ENCODE peak calls at places on chromosomes 2 and 18, in eight cellular contexts. W is A549, P is HCT116, F is HepG2, K is SK-N-SH, N is K562, J is GM12878, H is GM23338. V is an unnamed sample.

GRCh38 chr18:66749030-66749429 is 145.1 kb upstream of the CDH19 start:
- DNase-seq in J (no peak), N (no peak), W (peak), P (no peak), F (peak), H (peak), K (peak), V (no peak)

GRCh38 chr2:112794131-112794733 is 9.9 kb upstream of the IL1A start:
- DNase-seq in N (peak), J (no peak), H (no peak), K (no peak), W (peak), F (peak), P (peak), V (peak)

GRCh38 chr18:38359258-38359657 is 793.7 kb upstream of the CELF4 start:
- DNase-seq in P (no peak), K (no peak), W (no peak), N (no peak), F (no peak), J (no peak), H (no peak), V (no peak)

GRCh38 chr18:49249523-49249922 is 210.9 kb downstream of the DYM start:
- DNase-seq in J (no peak), N (no peak), H (no peak), F (no peak), K (no peak), W (peak), P (no peak), V (peak)

GRCh38 chr18:49725809-49726514 is 87.4 kb downstream of the ACAA2 start:
- DNase-seq in K (peak), N (peak), W (peak), J (no peak), P (peak), F (peak), H (peak), V (no peak)

GRCh38 chr2:26054598-26055348 is 20.9 kb downstream of the RAB10 start:
- DNase-seq in N (no peak), K (no peak), J (no peak), W (no peak), P (no peak), H (no peak), F (no peak), V (no peak)

GRCh38 chr2:11214770-11215169 is 59.5 kb downstream of the SLC66A3 start:
- DNase-seq in W (no peak), K (peak), J (no peak), P (no peak), F (no peak), N (no peak), H (no peak), V (no peak)

GRCh38 chr18:41938445-41938844 is 16.6 kb upstream of the PIK3C3 start:
- DNase-seq in N (no peak), J (no peak), K (no peak), F (no peak), W (peak), H (peak), P (no peak), V (no peak)

GRCh38 chr2:12918138-12918840 is 201.6 kb downstream of the TRIB2 start:
- DNase-seq in W (no peak), N (no peak), P (no peak), F (no peak), H (no peak), K (no peak), J (no peak), V (no peak)

GRCh38 chr18:23828426-23828825 is 139.2 kb downstream of the LAMA3 start:
- DNase-seq in K (no peak), H (no peak), W (peak), N (peak), J (no peak), F (peak), P (peak), V (peak)

GRCh38 chr2:171522804-171523338 is 597 bp downstream of the CYBRD1 start:
- DNase-seq in P (no peak), F (no peak), K (no peak), N (peak), H (peak), J (no peak), W (no peak), V (no peak)

GRCh38 chr2:234257859-234258561 is 207.5 kb downstream of the SPP2 start:
- DNase-seq in J (no peak), F (peak), K (peak), W (peak), H (peak), P (peak), N (no peak), V (no peak)

GRCh38 chr2:187906021-187906420 is 351.8 kb upstream of the TFPI start:
- DNase-seq in N (no peak), H (no peak), J (no peak), K (no peak), F (no peak), P (no peak), W (no peak), V (no peak)

GRCh38 chr2:163314712-163315111 is 421.1 kb downstream of the FIGN start:
- DNase-seq in N (no peak), W (no peak), H (no peak), J (no peak), P (no peak), F (no peak), K (no peak), V (no peak)

GRCh38 chr2:133812826-133813617 is 244.8 kb upstream of the NCKAP5 start:
- DNase-seq in W (peak), H (no peak), P (peak), F (no peak), J (no peak), K (no peak), N (no peak), V (no peak)

GRCh38 chr2:10184421-10184820 is 61.9 kb downstream of the RRM2 start:
- DNase-seq in N (no peak), P (no peak), J (no peak), H (no peak), K (peak), F (no peak), W (no peak), V (no peak)

GRCh38 chr2:19355416-19355821 is 3.0 kb downstream of the OSR1 start:
- DNase-seq in P (no peak), J (no peak), H (no peak), K (peak), W (no peak), N (no peak), F (no peak), V (no peak)

GRCh38 chr18:67525328-67526110 is 9.0 kb upstream of the DSEL start:
- DNase-seq in W (peak), F (peak), K (no peak), N (no peak), P (no peak), J (no peak), H (peak), V (no peak)

GRCh38 chr2:70645733-70646420 is 92.3 kb upstream of the TGFA start:
- DNase-seq in P (no peak), F (peak), W (peak), N (no peak), H (peak), K (peak), J (no peak), V (peak)

GRCh38 chr2:223324402-223324801 is 272.4 kb downstream of the KCNE4 start:
- DNase-seq in W (no peak), H (no peak), P (no peak), J (no peak), N (no peak), K (no peak), F (no peak), V (no peak)

GRCh38 chr18:48942086-48942485 is 8.7 kb downstream of the SMAD7 start:
- DNase-seq in P (no peak), H (no peak), F (no peak), N (no peak), W (no peak), J (no peak), K (no peak), V (no peak)

GRCh38 chr2:96856776-96857673 is 791 bp downstream of the ANKRD39 start:
- DNase-seq in P (no peak), K (no peak), N (peak), J (no peak), F (peak), H (peak), W (peak), V (peak)
- TF ChIP-seq REST in P (no peak), K (no peak), N (no peak), J (no peak), F (no peak), H (no peak), W (no peak), V (no peak)

GRCh38 chr2:3487028-3487425 is 32.3 kb downstream of the ADI1 start:
- DNase-seq in W (no peak), F (no peak), P (no peak), H (no peak), N (no peak), J (no peak), K (peak), V (no peak)
- TF ChIP-seq REST in W (no peak), F (no peak), P (no peak), H (no peak), N (no peak), J (no peak), K (no peak), V (no peak)

DNA sequence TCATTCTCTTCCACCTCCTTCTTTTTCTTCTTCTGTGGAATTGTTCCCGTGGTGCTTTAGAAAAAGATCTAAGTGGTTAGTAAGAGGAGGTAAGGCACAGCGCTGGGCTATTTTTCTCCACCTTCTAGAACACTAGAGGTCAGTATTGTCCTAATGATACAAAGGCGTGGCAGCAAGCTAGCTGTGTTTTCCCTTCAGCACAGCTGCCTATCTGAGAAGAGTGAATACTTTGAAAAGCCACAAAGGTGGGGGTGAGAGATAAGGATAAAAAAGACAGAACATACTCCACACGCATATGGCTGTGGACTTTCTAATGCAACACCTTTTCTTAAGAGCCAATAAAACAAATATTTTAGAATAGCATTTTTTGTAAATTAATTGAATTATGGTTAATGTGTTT is 2.1 kb downstream of the CNTNAP5 start:
- DNase-seq in W (peak), H (peak), P (no peak), F (peak), J (peak), N (peak), K (peak), V (peak)
- TF ChIP-seq REST in W (no peak), H (no peak), P (no peak), F (no peak), J (no peak), N (no peak), K (no peak), V (peak)

GRCh38 chr2:30628341-30628740 is 178.9 kb downstream of the CAPN13 start:
- DNase-seq in F (no peak), N (no peak), H (no peak), P (no peak), J (no peak), K (no peak), W (no peak), V (no peak)
- TF ChIP-seq REST in F (no peak), N (no peak), H (no peak), P (no peak), J (no peak), K (no peak), W (no peak), V (no peak)

GRCh38 chr18:11759456-11759855 is 70.4 kb downstream of the GNAL start:
- DNase-seq in K (no peak), N (no peak), F (no peak), W (no peak), J (no peak), P (no peak), H (no peak), V (no peak)

GRCh38 chr18:11760498-11761158 is 71.6 kb downstream of the GNAL start:
- DNase-seq in H (no peak), K (no peak), N (no peak), F (no peak), W (no peak), J (no peak), P (no peak), V (no peak)

GRCh38 chr18:11752116-11752911 is 63.2 kb downstream of the GNAL start:
- DNase-seq in W (peak), K (peak), N (peak), J (no peak), F (no peak), P (no peak), H (peak), V (no peak)

GRCh38 chr18:11761553-11761952 is 72.5 kb downstream of the GNAL start:
- DNase-seq in N (peak), F (peak), J (no peak), K (no peak), P (peak), W (peak), H (peak), V (no peak)

GRCh38 chr18:11757084-11757590 is 68.1 kb downstream of the GNAL start:
- DNase-seq in P (no peak), F (no peak), J (no peak), N (peak), W (no peak), H (no peak), K (no peak), V (no peak)
- TF ChIP-seq REST in P (no peak), F (no peak), J (no peak), N (no peak), W (no peak), H (no peak), K (no peak), V (no peak)

DNA sequence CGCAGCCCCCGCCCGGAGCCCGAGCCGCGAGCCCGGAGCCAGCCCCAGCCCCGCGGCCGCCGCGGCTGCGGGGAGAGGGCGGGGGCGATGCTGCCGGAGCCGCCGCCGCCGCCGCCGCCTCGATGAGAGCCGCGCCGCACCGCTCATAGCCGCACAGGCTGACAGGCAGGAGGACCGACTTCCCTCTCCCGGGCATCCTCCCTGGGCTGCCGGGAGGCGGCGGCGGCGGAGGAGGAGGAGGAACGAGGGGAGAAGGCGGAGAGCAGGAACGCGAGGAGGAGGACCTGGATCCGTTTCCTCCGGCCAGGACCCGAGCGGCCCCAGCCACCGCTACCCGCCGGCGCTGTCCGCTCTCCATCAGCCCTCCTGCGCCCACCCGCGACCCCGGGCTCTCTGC is 370 bp downstream of the KLHL29 start:
- DNase-seq in N (no peak), H (peak), J (no peak), K (no peak), W (peak), F (no peak), P (no peak), V (no peak)
- TF ChIP-seq REST in N (no peak), H (no peak), J (no peak), K (no peak), W (no peak), F (no peak), P (no peak), V (no peak)

DNA sequence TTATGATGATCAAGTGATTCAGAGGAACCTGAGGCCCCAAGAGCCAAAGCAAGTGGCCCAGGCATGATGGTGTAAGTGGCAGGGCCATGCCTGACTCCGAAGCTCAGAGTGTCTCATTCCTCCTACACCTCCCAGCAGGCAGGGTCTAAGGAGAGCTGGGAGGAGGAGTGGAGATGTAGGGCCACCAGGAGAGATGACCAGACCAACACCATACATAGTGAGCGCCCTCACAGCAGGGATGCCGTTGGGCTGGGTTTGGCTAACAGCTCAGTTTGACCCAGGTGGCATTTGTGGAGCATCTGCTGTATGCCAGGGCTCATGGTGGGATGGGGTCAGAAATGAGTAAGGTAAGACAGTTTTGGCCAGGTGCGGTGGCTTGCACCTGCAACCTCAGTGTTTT is 80.7 kb downstream of the MARCO start:
- DNase-seq in K (no peak), H (no peak), F (no peak), W (no peak), N (no peak), J (no peak), P (no peak), V (no peak)
- TF ChIP-seq REST in K (no peak), H (no peak), F (no peak), W (no peak), N (no peak), J (no peak), P (no peak), V (no peak)

GRCh38 chr2:181785677-181786344 is 105.5 kb upstream of the NEUROD1 start:
- DNase-seq in F (no peak), J (no peak), P (peak), N (no peak), W (peak), H (no peak), K (no peak), V (no peak)
- TF ChIP-seq REST in F (no peak), J (no peak), P (no peak), N (no peak), W (no peak), H (no peak), K (no peak), V (no peak)

GRCh38 chr2:202610367-202610766 is 24.4 kb upstream of the FAM117B start:
- DNase-seq in H (no peak), P (no peak), N (no peak), F (no peak), J (no peak), W (no peak), K (no peak), V (no peak)
- TF ChIP-seq REST in H (no peak), P (no peak), N (no peak), F (no peak), J (no peak), W (no peak), K (no peak), V (no peak)